ENCODE peak calls at places on chromosomes 5 and 9, in five cellular contexts. T is uterus; Z is A549; Q is left ventricle myocardium inferior; P is CD4-positive, alpha-beta T cell. R is an unnamed sample.

GRCh38 chr5:21774791-21775190 is 1078.4 kb downstream of the CDH12 start:
- DNase-seq in P (no peak), T (no peak), Z (no peak), Q (no peak), R (peak; percentile 52)

GRCh38 chr9:129105857-129106694 is 4.5 kb downstream of the CRAT start:
- DNase-seq in P (no peak), T (no peak), Z (no peak), Q (no peak), R (no peak)

GRCh38 chr5:172050070-172050469 is 43.6 kb upstream of the FBXW11 start:
- DNase-seq in P (no peak), Z (no peak), Q (no peak), T (no peak), R (no peak)

GRCh38 chr5:106292654-106293053 is 1378.1 kb downstream of the EFNA5 start:
- DNase-seq in P (no peak), Q (no peak), T (no peak), Z (no peak), R (no peak)

GRCh38 chr5:62082370-62082778 is 223.6 kb upstream of the KIF2A start:
- DNase-seq in Z (no peak), Q (no peak), P (no peak), T (no peak), R (no peak)

GRCh38 chr5:148972958-148973357 is 89.9 kb downstream of the SH3TC2 start:
- DNase-seq in Z (peak; percentile 79), P (no peak), Q (no peak), T (peak; percentile 50), R (peak; percentile 36)

GRCh38 chr9:88303785-88304495 is 84.3 kb upstream of the SPIN1 start:
- DNase-seq in Z (no peak), T (no peak), P (no peak), Q (no peak), R (no peak)

GRCh38 chr5:57834829-57835554 is 352.4 kb upstream of the ACTBL2 start:
- DNase-seq in P (no peak), Z (no peak), Q (no peak), T (no peak), R (no peak)

GRCh38 chr9:134636142-134636507 is 5.5 kb upstream of the COL5A1 start:
- DNase-seq in Q (peak; percentile 8), T (peak; percentile 7), P (no peak), Z (no peak), R (no peak)
- TF ChIP-seq CTCF in Q (no peak), T (no peak), P (no peak), Z (no peak), R (no peak)

GRCh38 chr5:155700333-155700732 is 626.6 kb upstream of the SGCD start:
- DNase-seq in T (no peak), Q (no peak), P (no peak), Z (no peak), R (no peak)
- TF ChIP-seq CTCF in T (no peak), Q (no peak), P (no peak), Z (peak; percentile 41), R (no peak)

DNA sequence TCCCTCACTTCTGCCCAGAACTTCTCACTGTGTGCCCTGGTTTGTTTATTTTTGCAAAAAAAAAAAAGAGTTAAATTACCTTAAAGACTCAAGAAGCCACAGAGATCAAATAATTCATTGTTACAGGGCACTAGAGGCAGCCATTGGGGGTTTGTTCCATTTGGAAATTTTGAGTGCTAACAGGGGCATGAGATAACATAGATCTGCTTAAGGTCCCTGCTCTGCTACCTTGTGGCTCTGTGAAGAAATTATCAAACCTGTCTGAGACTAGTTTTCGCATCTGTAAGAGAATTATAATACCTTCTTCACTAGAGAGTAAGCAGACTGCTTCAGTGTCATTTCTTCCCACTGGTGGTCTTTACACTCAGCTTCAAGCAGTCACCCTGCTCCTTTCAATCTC is 394 bp downstream of the TLR4 start:
- DNase-seq in T (no peak), Q (no peak), Z (no peak), P (no peak), R (no peak)
- TF ChIP-seq CTCF in T (no peak), Q (no peak), Z (no peak), P (no peak), R (no peak)

GRCh38 chr5:55692106-55692417 is 20.1 kb downstream of the SLC38A9 start:
- DNase-seq in P (no peak), Q (no peak), Z (no peak), T (no peak), R (no peak)
- TF ChIP-seq CTCF in P (peak; percentile 40), Q (no peak), Z (peak; percentile 6), T (no peak), R (no peak)

GRCh38 chr5:124524552-124525232 is 221.7 kb downstream of the ZNF608 start:
- DNase-seq in P (no peak), Z (no peak), Q (no peak), T (no peak), R (no peak)
- TF ChIP-seq CTCF in P (no peak), Z (no peak), Q (no peak), T (no peak), R (no peak)

GRCh38 chr9:19512432-19512831 is 103.6 kb downstream of the ACER2 start:
- DNase-seq in Q (no peak), Z (no peak), T (no peak), P (no peak), R (no peak)

GRCh38 chr9:19521205-19521604 is 112.4 kb downstream of the ACER2 start:
- DNase-seq in Q (no peak), P (no peak), T (no peak), Z (no peak), R (no peak)

GRCh38 chr9:19513671-19514275 is 105.0 kb downstream of the ACER2 start:
- DNase-seq in Z (no peak), P (no peak), T (no peak), Q (no peak), R (no peak)

GRCh38 chr9:19516348-19516747 is 107.5 kb downstream of the ACER2 start:
- DNase-seq in T (no peak), P (no peak), Z (no peak), Q (no peak), R (no peak)

GRCh38 chr9:19517202-19517942 is 108.6 kb downstream of the ACER2 start:
- DNase-seq in Q (no peak), P (no peak), Z (no peak), T (no peak), R (no peak)
- TF ChIP-seq CTCF in Q (no peak), P (no peak), Z (no peak), T (no peak), R (no peak)

GRCh38 chr9:94796687-94797086 is 70.2 kb downstream of the AOPEP start:
- DNase-seq in P (no peak), Z (no peak), T (no peak), Q (no peak), R (no peak)
- TF ChIP-seq CTCF in P (no peak), Z (no peak), T (no peak), Q (no peak), R (no peak)